ENCODE peak calls at places on chromosomes 3 and 15, in eight cellular contexts. H is T follicular helper cell; D is CD8-positive, alpha-beta T cell; B is endothelial cell; V is GM20000; C is stimulated activated CD8-positive, alpha-beta memory T cell treated with anti-CD3 and anti-CD28 coated beads, Interleukin-12 subunit alpha, Interleukin-12 subunit beta, amount 100 ng/mL, for 4 hours; P is tibial artery; U is progenitor cell of endocrine pancreas. K is an unnamed sample.

GRCh38 chr3:172449468-172450149 is 1.4 kb upstream of the GHSR start:
- DNase-seq in H (no peak), D (no peak), V (no peak), U (peak), P (no peak), B (peak), C (no peak), K (no peak)

GRCh38 chr3:121747976-121748375 is 1.6 kb downstream of the GOLGB1 start:
- DNase-seq in U (no peak), D (no peak), H (no peak), P (no peak), V (no peak), C (no peak), B (no peak), K (no peak)

GRCh38 chr15:65969865-65970832 is 100.9 kb downstream of the RAB11A start:
- DNase-seq in P (no peak), U (no peak), D (no peak), H (no peak), C (no peak), V (no peak), B (no peak), K (no peak)

GRCh38 chr3:76698136-76698535 is 341.8 kb upstream of the ROBO2 start:
- DNase-seq in V (no peak), P (no peak), D (no peak), H (no peak), U (no peak), B (no peak), C (no peak), K (no peak)

GRCh38 chr15:63244976-63245645 is 32.3 kb upstream of the APH1B start:
- DNase-seq in C (no peak), P (no peak), D (no peak), B (no peak), U (no peak), V (no peak), H (no peak), K (no peak)

GRCh38 chr15:86231864-86232801 is 152.5 kb downstream of the AGBL1 start:
- DNase-seq in D (no peak), U (no peak), H (peak), B (peak), V (peak), C (no peak), P (no peak), K (peak)

GRCh38 chr3:156642750-156643728 is 31.4 kb upstream of the TIPARP start:
- DNase-seq in C (no peak), D (no peak), B (no peak), U (no peak), H (no peak), V (no peak), P (no peak), K (no peak)

GRCh38 chr15:80669599-80670273 is 25.4 kb upstream of the ABHD17C start:
- DNase-seq in B (no peak), P (no peak), U (no peak), D (no peak), C (no peak), V (no peak), H (no peak), K (no peak)

GRCh38 chr15:42737529-42738328 is 801 bp upstream of the CDAN1 start:
- DNase-seq in U (no peak), D (no peak), B (no peak), V (no peak), C (no peak), H (no peak), P (peak), K (no peak)

GRCh38 chr15:33234019-33234418 is 39.5 kb upstream of the FMN1 start:
- DNase-seq in U (no peak), P (no peak), D (no peak), B (peak), C (no peak), H (no peak), V (no peak), K (no peak)

GRCh38 chr15:63532307-63532744 is 27.9 kb downstream of the USP3 start:
- DNase-seq in B (no peak), H (no peak), C (no peak), V (no peak), P (no peak), D (no peak), U (no peak), K (no peak)

GRCh38 chr3:139227165-139227564 is 116.7 kb upstream of the MRPS22 start:
- DNase-seq in C (no peak), B (no peak), V (no peak), D (no peak), P (no peak), H (no peak), U (no peak), K (no peak)

GRCh38 chr3:123344175-123344908 is 104.5 kb downstream of the ADCY5 start:
- DNase-seq in C (no peak), V (no peak), P (no peak), H (no peak), U (no peak), D (no peak), B (no peak), K (no peak)

GRCh38 chr15:72047020-72047419 is 70.9 kb downstream of the MYO9A start:
- DNase-seq in V (no peak), P (no peak), B (no peak), H (no peak), D (no peak), U (no peak), C (no peak), K (no peak)

GRCh38 chr3:193662757-193663322 is 69.8 kb downstream of the OPA1 start:
- DNase-seq in U (no peak), H (no peak), C (no peak), V (no peak), P (no peak), D (no peak), B (no peak), K (no peak)

GRCh38 chr3:179837374-179837773 is 184.5 kb downstream of the USP13 start:
- DNase-seq in C (no peak), H (no peak), P (no peak), V (no peak), U (no peak), B (no peak), D (no peak), K (peak)

GRCh38 chr3:79018671-79019136 is 749.1 kb downstream of the ROBO1 start:
- DNase-seq in C (no peak), P (peak), V (peak), H (no peak), B (peak), U (peak), D (no peak), K (no peak)

GRCh38 chr3:4981688-4982494 is 2.7 kb downstream of the BHLHE40 start:
- DNase-seq in U (no peak), V (no peak), D (no peak), H (no peak), C (no peak), P (no peak), B (peak), K (peak)

GRCh38 chr3:54897028-54897711 is 30.7 kb downstream of the LRTM1 start:
- DNase-seq in V (no peak), U (no peak), B (no peak), P (no peak), D (no peak), H (no peak), C (no peak), K (no peak)

GRCh38 chr15:57031605-57032004 is 113.2 kb downstream of the TCF12 start:
- DNase-seq in P (peak), D (no peak), B (peak), U (no peak), H (no peak), V (peak), C (no peak), K (no peak)

GRCh38 chr3:171132873-171133272 is 106.4 kb upstream of the SLC2A2 start:
- DNase-seq in P (no peak), B (no peak), H (no peak), D (no peak), C (no peak), V (no peak), U (no peak), K (no peak)

GRCh38 chr3:194042947-194043346 is 93.0 kb upstream of the HES1 start:
- DNase-seq in D (no peak), B (no peak), P (no peak), C (no peak), U (no peak), H (no peak), V (no peak), K (no peak)

GRCh38 chr3:64932666-64933342 is 245.0 kb upstream of the ADAMTS9 start:
- DNase-seq in D (no peak), H (no peak), U (no peak), V (no peak), B (no peak), C (no peak), P (no peak), K (no peak)

GRCh38 chr15:99441427-99441766 is 124.4 kb upstream of the MEF2A start:
- DNase-seq in H (no peak), C (no peak), P (no peak), U (no peak), D (no peak), B (no peak), V (peak), K (no peak)

GRCh38 chr3:148036331-148036881 is 627.2 kb downstream of the ZIC1 start:
- DNase-seq in H (no peak), C (no peak), U (no peak), V (no peak), P (no peak), B (no peak), D (no peak), K (no peak)

K was measured in SW 1271.